ENCODE peak calls at places on chromosome 9, in nine cellular contexts. T is glomerular endothelial cell; U is NCI-H345; E is GM04504; H is activated CD4-positive, CD25-positive, alpha-beta regulatory T cell treated with anti-CD3 and anti-CD28 coated beads, Interleukin-2, amount 50 U/mL, for 72 hours; J is T-cell; D is NCI-H1930; K is fibroblast of the conjunctiva; S is tibial nerve. Z is an unnamed sample.

GRCh38 chr9:74496819-74497749 is at the start of gene RORB:
- DNase-seq in J (no peak), U (peak), K (peak), T (no peak), S (no peak), D (no peak), H (no peak), E (peak), Z (peak)

GRCh38 chr9:100058699-100059579 is 39.9 kb downstream of the ERP44 start:
- DNase-seq in H (no peak), S (no peak), U (no peak), D (no peak), E (no peak), T (no peak), J (no peak), K (no peak), Z (no peak)

GRCh38 chr9:136544549-136545064 is 1.2 kb downstream of the NOTCH1 start:
- DNase-seq in J (peak), E (no peak), T (no peak), D (no peak), S (peak), K (no peak), U (peak), H (peak), Z (no peak)

GRCh38 chr9:37903581-37903830 is 421 bp downstream of the SLC25A51 start:
- DNase-seq in E (no peak), K (no peak), H (no peak), D (no peak), U (peak), J (no peak), S (no peak), T (no peak), Z (peak)

GRCh38 chr9:137354845-137355420 is 52.9 kb upstream of the NRARP start:
- DNase-seq in E (no peak), T (no peak), U (no peak), H (no peak), D (no peak), J (no peak), S (no peak), K (no peak), Z (no peak)

GRCh38 chr9:78439866-78440830 is 143.2 kb downstream of the PSAT1 start:
- DNase-seq in D (peak), S (no peak), E (no peak), H (no peak), U (no peak), K (no peak), T (no peak), J (no peak), Z (peak)

GRCh38 chr9:92543972-92544371 is 8.2 kb upstream of the ECM2 start:
- DNase-seq in T (no peak), J (no peak), H (no peak), K (no peak), E (no peak), S (no peak), U (no peak), D (no peak), Z (no peak)

GRCh38 chr9:126693428-126693931 is 79.8 kb downstream of the LMX1B start:
- DNase-seq in K (no peak), T (no peak), U (no peak), J (no peak), H (no peak), S (no peak), D (no peak), E (no peak), Z (no peak)

GRCh38 chr9:81145331-81145963 is 543.9 kb downstream of the TLE1 start:
- DNase-seq in J (no peak), S (no peak), E (no peak), D (no peak), H (no peak), U (no peak), T (no peak), K (no peak), Z (no peak)

GRCh38 chr9:76194896-76195295 is 199.3 kb downstream of the RFK start:
- DNase-seq in E (no peak), S (no peak), J (no peak), D (no peak), T (no peak), U (no peak), H (no peak), K (no peak), Z (no peak)

GRCh38 chr9:114804504-114804903 is 1.3 kb downstream of the TNFSF15 start:
- DNase-seq in K (peak), E (peak), H (no peak), D (no peak), T (peak), U (no peak), J (no peak), S (no peak), Z (no peak)

GRCh38 chr9:27487128-27487527 is 37.0 kb upstream of the IFNK start:
- DNase-seq in S (no peak), K (no peak), H (no peak), U (no peak), J (no peak), T (no peak), E (no peak), D (no peak), Z (no peak)

GRCh38 chr9:33139421-33140228 is 27.5 kb downstream of the B4GALT1 start:
- DNase-seq in E (peak), S (peak), H (no peak), T (no peak), J (no peak), K (peak), U (no peak), D (no peak), Z (no peak)

GRCh38 chr9:133275105-133276000 is at the start of gene ABO:
- DNase-seq in E (no peak), K (no peak), H (no peak), U (no peak), T (no peak), J (no peak), S (no peak), D (peak), Z (no peak)

GRCh38 chr9:18362901-18363685 is 110.9 kb upstream of the ADAMTSL1 start:
- DNase-seq in H (no peak), K (peak), J (no peak), S (no peak), D (no peak), E (no peak), U (no peak), T (no peak), Z (no peak)

GRCh38 chr9:117957267-117957666 is 253.1 kb downstream of the TLR4 start:
- DNase-seq in T (no peak), J (no peak), E (no peak), U (peak), K (no peak), D (no peak), H (no peak), S (no peak), Z (no peak)